ENCODE peak calls at places on chromosomes 6 and 20, in four cellular contexts. One of them, this sample, is unnamed.

GRCh38 chr6:90076471-90076870 is 182.2 kb downstream of the GJA10 start:
- DNase-seq in IMR-90: no peak
- DNase-seq in mesendoderm: no peak
- DNase-seq in H9: no peak
- DNase-seq in this sample: no peak

GRCh38 chr6:106534564-106534982 is 94.7 kb downstream of the RTN4IP1 start:
- DNase-seq in IMR-90: no peak
- DNase-seq in mesendoderm: no peak
- DNase-seq in H9: no peak
- DNase-seq in this sample: no peak

GRCh38 chr6:155174576-155175174 is 89.1 kb upstream of the CLDN20 start:
- DNase-seq in IMR-90: peak
- DNase-seq in mesendoderm: peak
- DNase-seq in H9: peak
- DNase-seq in this sample: peak

GRCh38 chr6:130054725-130055124 is 36.3 kb downstream of the L3MBTL3 start:
- DNase-seq in IMR-90: no peak
- DNase-seq in mesendoderm: no peak
- DNase-seq in H9: no peak
- DNase-seq in this sample: no peak

GRCh38 chr20:60046011-60046413 is 87.8 kb downstream of the CDH26 start:
- DNase-seq in IMR-90: peak
- DNase-seq in mesendoderm: no peak
- DNase-seq in H9: no peak
- DNase-seq in this sample: no peak

GRCh38 chr6:15775741-15776140 is 112.9 kb upstream of the DTNBP1 start:
- DNase-seq in IMR-90: no peak
- DNase-seq in mesendoderm: no peak
- DNase-seq in H9: no peak
- DNase-seq in this sample: no peak

GRCh38 chr20:58492795-58493538 is 22.2 kb downstream of the APCDD1L start:
- DNase-seq in IMR-90: no peak
- DNase-seq in mesendoderm: no peak
- DNase-seq in H9: peak
- DNase-seq in this sample: no peak

GRCh38 chr20:62322428-62323073 is 19.8 kb downstream of the ADRM1 start:
- DNase-seq in IMR-90: no peak
- DNase-seq in mesendoderm: no peak
- DNase-seq in H9: no peak
- DNase-seq in this sample: no peak

GRCh38 chr6:95574811-95575210 is 2.5 kb upstream of the MANEA start:
- DNase-seq in IMR-90: peak
- DNase-seq in mesendoderm: no peak
- DNase-seq in H9: no peak
- DNase-seq in this sample: no peak

GRCh38 chr6:94124333-94124732 is 705.0 kb upstream of the EPHA7 start:
- DNase-seq in IMR-90: no peak
- DNase-seq in mesendoderm: no peak
- DNase-seq in H9: no peak
- DNase-seq in this sample: no peak

DNA sequence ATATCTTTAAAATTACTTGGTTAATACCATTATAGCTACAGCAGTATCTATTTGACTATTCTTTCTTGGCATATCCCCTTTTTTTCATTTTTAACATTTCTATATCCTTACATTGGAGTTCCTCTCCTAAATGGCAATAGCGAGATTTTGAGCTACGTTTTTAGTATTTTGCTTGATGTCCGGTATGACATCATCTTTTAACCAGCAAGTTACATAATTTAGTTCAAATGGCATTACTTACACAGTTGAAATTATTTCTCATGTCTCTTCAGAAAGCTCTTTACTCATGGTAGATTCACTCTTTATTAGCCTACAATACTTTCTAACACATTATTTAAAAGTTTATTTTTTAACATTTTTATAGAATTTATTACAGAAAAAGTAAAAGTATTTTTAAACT is 701.7 kb upstream of the EPHA7 start:
- DNase-seq in IMR-90: no peak
- DNase-seq in mesendoderm: no peak
- DNase-seq in H9: no peak
- DNase-seq in this sample: no peak
- H3K56ac ChIP-seq in IMR-90: no peak
- H3K56ac ChIP-seq in mesendoderm: no peak
- H3K56ac ChIP-seq in H9: no peak
- H3K56ac ChIP-seq in this sample: no peak

DNA sequence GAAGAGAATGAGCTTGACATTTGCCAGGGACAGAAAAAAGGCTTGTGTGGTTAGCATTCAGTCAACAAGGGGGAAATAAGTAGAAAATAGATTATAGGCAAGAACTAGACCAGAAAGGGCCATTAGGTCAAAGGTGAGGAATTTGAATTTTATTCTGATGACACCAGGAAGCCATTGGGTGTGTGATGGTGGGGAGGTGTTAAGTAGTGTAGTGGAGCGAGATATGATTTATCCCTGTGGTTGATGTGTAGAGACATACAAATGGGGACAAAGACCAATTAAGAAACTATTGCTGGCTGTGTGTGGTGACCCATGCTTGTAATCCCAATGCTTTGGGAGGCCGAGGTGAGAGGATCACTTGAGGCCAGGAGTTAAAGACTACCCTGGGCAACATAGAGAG is 11.0 kb downstream of the DSTN start:
- DNase-seq in IMR-90: no peak
- DNase-seq in mesendoderm: no peak
- DNase-seq in H9: no peak
- DNase-seq in this sample: no peak
- H3K4ac ChIP-seq in IMR-90: no peak
- H3K4ac ChIP-seq in mesendoderm: no peak
- H3K4ac ChIP-seq in H9: no peak
- H3K4ac ChIP-seq in this sample: no peak

DNA sequence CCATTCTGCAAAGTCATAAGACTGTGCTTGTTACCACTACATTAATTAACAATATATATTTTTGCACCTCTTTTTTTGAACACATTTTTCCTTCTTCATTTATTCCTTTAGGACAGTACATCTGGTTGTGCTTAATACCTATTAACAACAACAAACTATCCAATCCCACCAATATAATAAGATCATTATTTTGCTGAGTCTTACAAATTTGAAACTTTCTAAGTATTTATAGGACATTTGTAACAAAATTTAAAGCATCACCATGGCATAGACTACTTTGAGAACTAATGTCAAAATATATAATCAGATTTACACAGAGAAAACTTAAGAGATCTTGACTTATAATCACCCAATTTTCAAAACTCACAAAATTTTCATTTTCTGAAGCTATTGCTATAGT is 47.9 kb downstream of the FILIP1 start:
- DNase-seq in IMR-90: no peak
- DNase-seq in mesendoderm: no peak
- DNase-seq in H9: no peak
- DNase-seq in this sample: no peak
- H2AK5ac ChIP-seq in IMR-90: no peak
- H2AK5ac ChIP-seq in mesendoderm: no peak
- H2AK5ac ChIP-seq in H9: no peak
- H2AK5ac ChIP-seq in this sample: no peak

GRCh38 chr6:125670586-125670985 is 78.8 kb upstream of the HEY2 start:
- DNase-seq in IMR-90: no peak
- DNase-seq in mesendoderm: peak
- DNase-seq in H9: peak
- DNase-seq in this sample: peak

GRCh38 chr6:125668071-125668470 is 81.4 kb upstream of the HEY2 start:
- DNase-seq in IMR-90: no peak
- DNase-seq in mesendoderm: no peak
- DNase-seq in H9: no peak
- DNase-seq in this sample: no peak

GRCh38 chr6:125667326-125667725 is 82.1 kb upstream of the HEY2 start:
- DNase-seq in IMR-90: no peak
- DNase-seq in mesendoderm: no peak
- DNase-seq in H9: no peak
- DNase-seq in this sample: no peak

GRCh38 chr6:125662301-125662700 is 87.1 kb upstream of the HEY2 start:
- DNase-seq in IMR-90: no peak
- DNase-seq in mesendoderm: no peak
- DNase-seq in H9: no peak
- DNase-seq in this sample: no peak

GRCh38 chr6:125665415-125665814 is 84.0 kb upstream of the HEY2 start:
- DNase-seq in IMR-90: no peak
- DNase-seq in mesendoderm: no peak
- DNase-seq in H9: no peak
- DNase-seq in this sample: no peak
- H3K56ac ChIP-seq in IMR-90: no peak
- H3K56ac ChIP-seq in mesendoderm: no peak
- H3K56ac ChIP-seq in H9: no peak
- H3K56ac ChIP-seq in this sample: no peak

DNA sequence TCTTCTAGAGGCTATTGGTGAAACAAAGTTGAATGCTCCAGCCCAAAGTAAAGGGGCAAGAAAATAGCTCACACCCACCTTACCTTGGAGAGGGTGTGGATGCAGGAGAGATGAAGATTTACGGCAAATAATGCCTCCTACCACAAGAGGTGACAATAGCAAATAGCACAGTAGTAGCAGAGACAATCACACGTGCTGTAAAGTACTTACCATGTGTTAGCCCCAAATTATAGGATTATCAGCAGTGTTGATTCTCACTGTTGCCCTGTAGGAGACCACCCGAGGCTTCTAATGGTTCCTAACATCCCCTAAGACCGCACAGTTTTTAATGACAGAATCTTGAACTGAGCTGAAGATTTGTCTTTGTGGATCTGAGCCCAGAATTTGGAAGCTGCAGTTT is 94.8 kb upstream of the FOXA2 start:
- DNase-seq in IMR-90: no peak
- DNase-seq in mesendoderm: no peak
- DNase-seq in H9: no peak
- DNase-seq in this sample: no peak
- H3K4ac ChIP-seq in IMR-90: no peak
- H3K4ac ChIP-seq in mesendoderm: no peak
- H3K4ac ChIP-seq in H9: no peak
- H3K4ac ChIP-seq in this sample: no peak

GRCh38 chr6:35320031-35320410 is 22.3 kb upstream of the PPARD start:
- DNase-seq in IMR-90: no peak
- DNase-seq in mesendoderm: no peak
- DNase-seq in H9: no peak
- DNase-seq in this sample: no peak
- H2AK5ac ChIP-seq in IMR-90: no peak
- H2AK5ac ChIP-seq in mesendoderm: no peak
- H2AK5ac ChIP-seq in H9: no peak
- H2AK5ac ChIP-seq in this sample: no peak

GRCh38 chr6:39276379-39276995 is 37.7 kb downstream of the KCNK17 start:
- DNase-seq in IMR-90: no peak
- DNase-seq in mesendoderm: no peak
- DNase-seq in H9: no peak
- DNase-seq in this sample: no peak

GRCh38 chr6:39273394-39273793 is 40.8 kb downstream of the KCNK17 start:
- DNase-seq in IMR-90: no peak
- DNase-seq in mesendoderm: no peak
- DNase-seq in H9: peak
- DNase-seq in this sample: peak

GRCh38 chr6:39274903-39275302 is 39.3 kb downstream of the KCNK17 start:
- DNase-seq in IMR-90: no peak
- DNase-seq in mesendoderm: no peak
- DNase-seq in H9: no peak
- DNase-seq in this sample: no peak

GRCh38 chr6:39269971-39270370 is 40.7 kb upstream of the KCNK5 start:
- DNase-seq in IMR-90: no peak
- DNase-seq in mesendoderm: no peak
- DNase-seq in H9: no peak
- DNase-seq in this sample: no peak

DNA sequence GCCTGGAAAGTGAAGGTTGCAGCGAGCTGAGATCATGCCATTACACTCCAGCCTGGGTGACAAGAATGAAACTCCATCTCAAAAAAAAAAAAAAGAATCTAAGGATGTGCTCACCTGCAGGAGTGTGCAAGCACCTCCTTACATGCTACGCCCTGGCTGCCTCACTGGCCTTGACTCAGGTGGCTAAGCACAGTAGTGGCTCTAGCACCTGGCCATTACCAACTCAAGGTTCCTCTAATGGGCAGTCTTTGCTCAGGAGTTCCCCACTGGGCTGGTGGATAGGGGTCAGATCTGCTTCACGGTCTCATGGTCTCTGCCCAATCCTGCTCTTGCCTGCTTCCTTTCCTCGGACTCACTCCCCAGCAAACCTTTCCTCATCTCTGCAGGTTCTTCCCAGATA is 39.7 kb downstream of the KCNK17 start:
- DNase-seq in IMR-90: no peak
- DNase-seq in mesendoderm: no peak
- DNase-seq in H9: no peak
- DNase-seq in this sample: no peak
- H3K56ac ChIP-seq in IMR-90: no peak
- H3K56ac ChIP-seq in mesendoderm: no peak
- H3K56ac ChIP-seq in H9: no peak
- H3K56ac ChIP-seq in this sample: no peak

DNA sequence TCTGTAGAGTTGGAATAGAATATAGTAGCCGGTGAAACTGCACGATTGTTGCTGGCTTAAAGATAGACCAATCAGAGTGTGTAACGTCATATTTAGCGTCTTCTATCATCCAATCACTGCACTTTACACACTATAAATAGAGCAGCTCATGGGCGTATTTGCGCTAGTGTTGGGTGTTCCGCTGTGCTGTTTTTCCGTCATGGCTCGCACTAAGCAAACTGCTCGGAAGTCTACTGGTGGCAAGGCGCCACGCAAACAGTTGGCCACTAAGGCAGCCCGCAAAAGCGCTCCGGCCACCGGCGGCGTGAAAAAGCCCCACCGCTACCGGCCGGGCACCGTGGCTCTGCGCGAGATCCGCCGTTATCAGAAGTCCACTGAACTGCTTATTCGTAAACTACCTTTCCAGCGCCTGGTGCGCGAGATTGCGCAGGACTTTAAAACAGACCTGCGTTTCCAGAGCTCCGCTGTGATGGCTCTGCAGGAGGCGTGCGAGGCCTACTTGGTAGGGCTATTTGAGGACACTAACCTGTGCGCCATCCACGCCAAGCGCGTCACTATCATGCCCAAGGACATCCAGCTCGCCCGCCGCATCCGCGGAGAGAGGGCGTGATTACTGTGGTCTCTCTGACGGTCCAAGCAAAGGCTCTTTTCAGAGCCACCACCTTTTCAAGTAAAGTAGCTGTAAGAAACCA is 57.8 kb downstream of the TRIM38 start:
- DNase-seq in IMR-90: peak
- DNase-seq in mesendoderm: peak
- DNase-seq in H9: peak
- DNase-seq in this sample: no peak
- H3K4ac ChIP-seq in IMR-90: peak
- H3K4ac ChIP-seq in mesendoderm: peak
- H3K4ac ChIP-seq in H9: peak
- H3K4ac ChIP-seq in this sample: peak

DNA sequence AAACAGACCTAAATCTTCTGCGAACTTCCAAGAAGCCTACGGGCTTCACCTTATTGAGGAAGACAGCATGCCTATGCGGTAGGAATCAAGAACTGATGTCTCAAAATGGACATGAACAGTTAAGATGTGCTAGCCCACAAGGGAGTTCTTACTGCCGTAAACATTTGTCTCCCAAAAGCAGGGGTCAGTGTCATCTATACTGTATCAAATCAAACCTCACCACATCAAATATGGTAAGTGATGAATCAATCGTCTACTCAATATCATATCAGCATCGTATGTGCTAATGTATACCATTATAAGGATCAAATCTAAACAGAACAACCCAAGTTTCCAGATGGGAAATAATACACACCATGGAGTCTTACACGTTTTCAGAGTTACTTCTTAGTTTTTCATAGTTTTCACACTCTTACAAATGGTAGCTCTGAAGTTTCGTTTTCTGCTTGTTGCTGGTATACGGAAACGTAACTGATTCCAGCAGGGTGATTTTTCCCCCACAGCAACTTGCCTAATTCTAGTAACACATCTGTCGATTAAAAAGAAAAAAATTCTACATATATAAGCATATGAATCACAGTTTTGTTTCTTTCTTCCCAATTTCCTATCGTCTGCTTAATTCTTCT is 12.6 kb downstream of the RRBP1 start:
- DNase-seq in IMR-90: no peak
- DNase-seq in mesendoderm: no peak
- DNase-seq in H9: no peak
- DNase-seq in this sample: no peak
- H2AK5ac ChIP-seq in IMR-90: no peak
- H2AK5ac ChIP-seq in mesendoderm: no peak
- H2AK5ac ChIP-seq in H9: no peak
- H2AK5ac ChIP-seq in this sample: no peak